ENCODE peak calls at places on chromosome 11, in six cellular contexts. B is IMR-90; Z is esophagus muscularis mucosa; R is lower lobe of right lung; E is CD8-positive, alpha-beta T cell; K is GM23338. J is an unnamed sample.

GRCh38 chr11:119854521-119854920 is 125.5 kb upstream of the NECTIN1 start:
- DNase-seq in B (no peak), Z (no peak), R (no peak), E (no peak), K (no peak), J (no peak)

GRCh38 chr11:93494341-93494740 is 48.9 kb downstream of the SMCO4 start:
- DNase-seq in B (no peak), Z (no peak), R (no peak), E (no peak), K (no peak), J (no peak)

GRCh38 chr11:123434262-123434661 is 4.2 kb downstream of the GRAMD1B start:
- DNase-seq in B (peak; percentile 22), Z (no peak), R (no peak), E (no peak), K (peak; percentile 78), J (no peak)

GRCh38 chr11:1428762-1429316 is 39.1 kb downstream of the BRSK2 start:
- DNase-seq in B (no peak), Z (no peak), R (no peak), E (no peak), K (no peak), J (no peak)

GRCh38 chr11:74773481-74773880 is 24.8 kb downstream of the RNF169 start:
- DNase-seq in B (peak; percentile 76), Z (no peak), R (no peak), E (no peak), K (no peak), J (no peak)

GRCh38 chr11:61890536-61891330 is 612 bp downstream of the FADS3 start:
- DNase-seq in B (peak; percentile 82), Z (no peak), R (peak; percentile 74), E (peak; percentile 35), K (no peak), J (no peak)

GRCh38 chr11:12143461-12144258 is 33.3 kb downstream of the MICAL2 start:
- DNase-seq in B (no peak), Z (no peak), R (no peak), E (no peak), K (no peak), J (no peak)

GRCh38 chr11:45021001-45021400 is 70.3 kb upstream of the TP53I11 start:
- DNase-seq in B (no peak), Z (no peak), R (no peak), E (no peak), K (no peak), J (no peak)

GRCh38 chr11:79466411-79466810 is 25.6 kb upstream of the TENM4 start:
- DNase-seq in B (peak; percentile 81), Z (peak; percentile 47), R (no peak), E (no peak), K (no peak), J (no peak)

GRCh38 chr11:128768876-128769275 is 75.0 kb downstream of the FLI1 start:
- DNase-seq in B (no peak), Z (no peak), R (no peak), E (no peak), K (no peak), J (no peak)
- H3K27ac ChIP-seq in B (no peak overlapping the region), Z (no peak overlapping the region), R (no peak overlapping the region), E (no peak overlapping the region), K (no peak overlapping the region), J (no peak overlapping the region)

GRCh38 chr11:67630230-67630942 is 649 bp upstream of the NUDT8 start:
- DNase-seq in B (peak; percentile 94), Z (peak; percentile 100), R (peak; percentile 99), E (peak; percentile 94), K (peak; percentile 100), J (peak; percentile 94)
- H3K27ac ChIP-seq in B (peak overlapping the region; percentile 61), Z (peak overlapping the region; percentile 95), R (peak overlapping the region; percentile 87), E (peak overlapping the region; percentile 71), K (peak overlapping the region; percentile 83), J (peak overlapping the region; percentile 89)

GRCh38 chr11:125224391-125225015 is 60.0 kb downstream of the PKNOX2 start:
- DNase-seq in B (peak; percentile 23), Z (no peak), R (no peak), E (no peak), K (peak; percentile 72), J (no peak)

GRCh38 chr11:125227151-125227550 is 62.6 kb downstream of the PKNOX2 start:
- DNase-seq in B (no peak), Z (no peak), R (no peak), E (no peak), K (no peak), J (no peak)

GRCh38 chr11:125226701-125227100 is 62.1 kb downstream of the PKNOX2 start:
- DNase-seq in B (no peak), Z (no peak), R (no peak), E (no peak), K (no peak), J (no peak)

GRCh38 chr11:125223901-125224331 is 59.4 kb downstream of the PKNOX2 start:
- DNase-seq in B (no peak), Z (no peak), R (no peak), E (no peak), K (no peak), J (no peak)

DNA sequence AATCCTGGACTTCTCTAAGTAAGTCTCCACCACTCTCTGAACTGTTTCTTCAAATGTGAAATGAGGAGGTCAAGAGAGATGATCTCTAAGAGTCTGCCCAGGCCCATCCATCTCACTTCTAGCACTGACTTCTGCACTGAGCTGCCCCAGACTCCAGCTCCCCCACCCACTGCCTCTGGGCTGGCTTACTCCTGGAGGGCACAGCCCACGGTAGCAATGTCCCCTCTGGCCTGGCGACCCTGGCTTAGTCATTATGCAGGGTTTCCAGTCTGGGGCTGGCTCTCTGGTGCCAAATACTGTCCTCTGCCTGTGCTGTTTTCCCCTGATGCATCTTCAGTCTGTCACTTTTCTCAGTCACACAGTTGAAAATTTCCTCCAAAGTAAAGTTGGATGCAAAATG is 60.9 kb downstream of the PKNOX2 start:
- DNase-seq in B (no peak), Z (no peak), R (no peak), E (no peak), K (no peak), J (no peak)
- H3K27ac ChIP-seq in B (no peak overlapping the region), Z (no peak overlapping the region), R (no peak overlapping the region), E (no peak overlapping the region), K (no peak overlapping the region), J (no peak overlapping the region)

GRCh38 chr11:13287681-13288080 is 10.1 kb downstream of the BMAL1 start:
- DNase-seq in B (no peak), Z (no peak), R (no peak), E (no peak), K (no peak), J (no peak)

GRCh38 chr11:13288375-13289029 is 10.9 kb downstream of the BMAL1 start:
- DNase-seq in B (peak; percentile 72), Z (no peak), R (no peak), E (no peak), K (no peak), J (no peak)

GRCh38 chr11:13287026-13287425 is 9.4 kb downstream of the BMAL1 start:
- DNase-seq in B (no peak), Z (no peak), R (no peak), E (no peak), K (no peak), J (no peak)

GRCh38 chr11:13290221-13290980 is 12.8 kb downstream of the BMAL1 start:
- DNase-seq in B (no peak), Z (no peak), R (no peak), E (no peak), K (no peak), J (no peak)

GRCh38 chr11:13289081-13289480 is 11.5 kb downstream of the BMAL1 start:
- DNase-seq in B (peak; percentile 43), Z (no peak), R (no peak), E (no peak), K (peak; percentile 64), J (no peak)
- H3K27ac ChIP-seq in B (no peak overlapping the region), Z (no peak overlapping the region), R (no peak overlapping the region), E (no peak overlapping the region), K (no peak overlapping the region), J (no peak overlapping the region)

GRCh38 chr11:111183706-111184105 is 61.8 kb upstream of the POU2AF2 start:
- DNase-seq in B (peak; percentile 42), Z (no peak), R (no peak), E (no peak), K (no peak), J (no peak)
- H3K27ac ChIP-seq in B (no peak overlapping the region), Z (no peak overlapping the region), R (no peak overlapping the region), E (no peak overlapping the region), K (no peak overlapping the region), J (no peak overlapping the region)

GRCh38 chr11:121669422-121669821 is 216.7 kb upstream of the SORL1-AS1 start:
- DNase-seq in B (no peak), Z (peak; percentile 5), R (no peak), E (no peak), K (no peak), J (no peak)

GRCh38 chr11:121671276-121672168 is 218.8 kb upstream of the SORL1-AS1 start:
- DNase-seq in B (peak; percentile 49), Z (peak; percentile 90), R (no peak), E (no peak), K (no peak), J (no peak)

GRCh38 chr11:121670792-121671275 is 218.1 kb upstream of the SORL1-AS1 start:
- DNase-seq in B (no peak), Z (peak; percentile 81), R (no peak), E (no peak), K (no peak), J (no peak)

DNA sequence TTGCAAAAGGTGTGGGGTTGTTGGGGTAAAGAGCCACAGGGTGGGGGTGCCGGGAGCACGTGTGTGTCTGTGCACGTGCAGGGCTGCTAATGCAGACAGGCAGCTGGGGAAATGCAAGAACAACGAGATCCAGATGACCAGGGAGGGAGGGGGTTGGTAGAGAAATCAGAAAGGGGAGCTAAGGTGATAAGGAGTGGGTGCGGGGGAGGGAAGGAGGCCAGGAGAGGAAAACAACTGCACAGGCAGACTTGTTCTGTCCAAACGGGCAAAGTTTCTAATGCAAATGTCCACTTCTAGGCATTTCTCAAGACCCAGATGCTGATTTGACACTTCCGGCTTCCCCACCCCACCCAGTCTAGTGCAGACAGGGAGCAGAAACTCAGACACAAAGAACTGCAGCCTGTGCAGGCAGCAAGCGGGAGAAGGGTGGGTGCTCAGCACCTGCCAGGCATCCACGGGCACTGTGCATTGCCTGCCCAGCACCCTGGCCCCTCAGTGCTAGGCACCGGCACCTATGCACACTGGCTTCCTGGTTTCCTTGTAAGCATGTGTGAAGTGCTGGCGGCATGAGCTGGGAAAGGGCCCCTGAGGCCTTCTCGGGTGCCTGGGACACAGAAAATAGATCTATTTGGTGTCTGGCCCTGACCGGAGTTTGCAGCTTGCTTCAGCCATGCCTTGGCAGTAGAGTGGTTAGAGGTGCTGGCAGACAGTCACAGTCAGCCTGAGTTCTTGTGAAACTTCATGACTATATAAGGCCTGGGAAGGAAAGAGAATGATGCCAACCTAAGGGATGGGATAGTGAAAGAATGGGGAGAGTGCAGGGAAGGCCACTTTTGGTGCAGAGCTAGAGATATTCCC is 220.1 kb upstream of the SORL1-AS1 start:
- DNase-seq in B (no peak), Z (peak; percentile 92), R (no peak), E (no peak), K (no peak), J (no peak)
- H3K27ac ChIP-seq in B (no peak overlapping the region), Z (peak overlapping the region; percentile 85), R (no peak overlapping the region), E (no peak overlapping the region), K (no peak overlapping the region), J (peak overlapping the region; percentile 11)